ENCODE peak calls at places on chromosomes 12 and 14, in four cellular contexts. One of them, this sample, is unnamed. For H3K9me3, the result is how much of the 10 kb centered on the place peaks cover.

GRCh38 chr12:34292736-34293625 is 270.7 kb downstream of the ALG10 start:
- DNase-seq in stomach: no peak
- DNase-seq in upper lobe of left lung: no peak
- DNase-seq in SK-N-SH: no peak
- DNase-seq in this sample: peak

GRCh38 chr12:64796205-64796845 is 28.1 kb upstream of the TBC1D30 start:
- DNase-seq in stomach: peak
- DNase-seq in upper lobe of left lung: peak
- DNase-seq in SK-N-SH: peak
- DNase-seq in this sample: no peak

GRCh38 chr14:100677152-100677924 is 49.4 kb upstream of the DLK1 start:
- DNase-seq in stomach: no peak
- DNase-seq in upper lobe of left lung: no peak
- DNase-seq in SK-N-SH: peak
- DNase-seq in this sample: peak

GRCh38 chr14:32342151-32342853 is 13.2 kb downstream of the AKAP6 start:
- DNase-seq in stomach: no peak
- DNase-seq in upper lobe of left lung: no peak
- DNase-seq in SK-N-SH: no peak
- DNase-seq in this sample: no peak

GRCh38 chr12:42593781-42594322 is 4.3 kb upstream of the PRICKLE1 start:
- DNase-seq in stomach: no peak
- DNase-seq in upper lobe of left lung: no peak
- DNase-seq in SK-N-SH: no peak
- DNase-seq in this sample: no peak

GRCh38 chr12:85765443-85765842 is 70.8 kb downstream of the RASSF9 start:
- DNase-seq in stomach: no peak
- DNase-seq in upper lobe of left lung: no peak
- DNase-seq in SK-N-SH: no peak
- DNase-seq in this sample: no peak

GRCh38 chr14:61531741-61532505 is 163.4 kb upstream of the HIF1A start:
- DNase-seq in stomach: peak
- DNase-seq in upper lobe of left lung: no peak
- DNase-seq in SK-N-SH: no peak
- DNase-seq in this sample: no peak

GRCh38 chr12:49552014-49552413 is 13.2 kb downstream of the KCNH3 start:
- DNase-seq in stomach: no peak
- DNase-seq in upper lobe of left lung: no peak
- DNase-seq in SK-N-SH: peak
- DNase-seq in this sample: no peak

GRCh38 chr12:17278946-17279345 is 673.0 kb upstream of the LMO3 start:
- DNase-seq in stomach: no peak
- DNase-seq in upper lobe of left lung: no peak
- DNase-seq in SK-N-SH: no peak
- DNase-seq in this sample: no peak

GRCh38 chr14:51398898-51399297 is 158.9 kb downstream of the TMX1 start:
- DNase-seq in stomach: no peak
- DNase-seq in upper lobe of left lung: no peak
- DNase-seq in SK-N-SH: no peak
- DNase-seq in this sample: no peak

GRCh38 chr12:82756303-82756702 is 69.6 kb downstream of the TMTC2 start:
- DNase-seq in stomach: no peak
- DNase-seq in upper lobe of left lung: no peak
- DNase-seq in SK-N-SH: no peak
- DNase-seq in this sample: no peak

GRCh38 chr14:54676822-54677708 is 110.1 kb downstream of the SAMD4A start:
- DNase-seq in stomach: no peak
- DNase-seq in upper lobe of left lung: no peak
- DNase-seq in SK-N-SH: peak
- DNase-seq in this sample: no peak

GRCh38 chr12:124369055-124369900 is 74.4 kb downstream of the RFLNA start:
- DNase-seq in stomach: peak
- DNase-seq in upper lobe of left lung: peak
- DNase-seq in SK-N-SH: peak
- DNase-seq in this sample: peak

GRCh38 chr12:24997970-24998582 is 49.2 kb upstream of the BCAT1 start:
- DNase-seq in stomach: no peak
- DNase-seq in upper lobe of left lung: no peak
- DNase-seq in SK-N-SH: no peak
- DNase-seq in this sample: no peak

GRCh38 chr14:78983126-78983525 is 813.0 kb downstream of the NRXN3 start:
- DNase-seq in stomach: no peak
- DNase-seq in upper lobe of left lung: no peak
- DNase-seq in SK-N-SH: no peak
- DNase-seq in this sample: no peak

GRCh38 chr12:93011100-93011499 is 82.0 kb upstream of the EEA1 start:
- DNase-seq in stomach: no peak
- DNase-seq in upper lobe of left lung: no peak
- DNase-seq in SK-N-SH: no peak
- DNase-seq in this sample: no peak

GRCh38 chr14:104276435-104276834 is 138.0 kb downstream of the KIF26A start:
- DNase-seq in stomach: peak
- DNase-seq in upper lobe of left lung: no peak
- DNase-seq in SK-N-SH: no peak
- DNase-seq in this sample: no peak

GRCh38 chr12:104493504-104493903 is 36.8 kb downstream of the CHST11 start:
- DNase-seq in stomach: no peak
- DNase-seq in upper lobe of left lung: no peak
- DNase-seq in SK-N-SH: no peak
- DNase-seq in this sample: no peak

GRCh38 chr12:104494137-104494815 is 37.5 kb downstream of the CHST11 start:
- DNase-seq in stomach: no peak
- DNase-seq in upper lobe of left lung: no peak
- DNase-seq in SK-N-SH: no peak
- DNase-seq in this sample: no peak

GRCh38 chr12:104496336-104496735 is 39.6 kb downstream of the CHST11 start:
- DNase-seq in stomach: no peak
- DNase-seq in upper lobe of left lung: no peak
- DNase-seq in SK-N-SH: peak
- DNase-seq in this sample: no peak

GRCh38 chr12:104495786-104496185 is 39.0 kb downstream of the CHST11 start:
- DNase-seq in stomach: no peak
- DNase-seq in upper lobe of left lung: no peak
- DNase-seq in SK-N-SH: no peak
- DNase-seq in this sample: no peak

GRCh38 chr12:104494816-104495158 is 38.0 kb downstream of the CHST11 start:
- DNase-seq in stomach: no peak
- DNase-seq in upper lobe of left lung: no peak
- DNase-seq in SK-N-SH: no peak
- DNase-seq in this sample: no peak
- TF ChIP-seq POLR2AphosphoS5 in stomach: no peak
- TF ChIP-seq POLR2AphosphoS5 in upper lobe of left lung: peak
- TF ChIP-seq POLR2AphosphoS5 in SK-N-SH: no peak
- TF ChIP-seq POLR2AphosphoS5 in this sample: no peak

DNA sequence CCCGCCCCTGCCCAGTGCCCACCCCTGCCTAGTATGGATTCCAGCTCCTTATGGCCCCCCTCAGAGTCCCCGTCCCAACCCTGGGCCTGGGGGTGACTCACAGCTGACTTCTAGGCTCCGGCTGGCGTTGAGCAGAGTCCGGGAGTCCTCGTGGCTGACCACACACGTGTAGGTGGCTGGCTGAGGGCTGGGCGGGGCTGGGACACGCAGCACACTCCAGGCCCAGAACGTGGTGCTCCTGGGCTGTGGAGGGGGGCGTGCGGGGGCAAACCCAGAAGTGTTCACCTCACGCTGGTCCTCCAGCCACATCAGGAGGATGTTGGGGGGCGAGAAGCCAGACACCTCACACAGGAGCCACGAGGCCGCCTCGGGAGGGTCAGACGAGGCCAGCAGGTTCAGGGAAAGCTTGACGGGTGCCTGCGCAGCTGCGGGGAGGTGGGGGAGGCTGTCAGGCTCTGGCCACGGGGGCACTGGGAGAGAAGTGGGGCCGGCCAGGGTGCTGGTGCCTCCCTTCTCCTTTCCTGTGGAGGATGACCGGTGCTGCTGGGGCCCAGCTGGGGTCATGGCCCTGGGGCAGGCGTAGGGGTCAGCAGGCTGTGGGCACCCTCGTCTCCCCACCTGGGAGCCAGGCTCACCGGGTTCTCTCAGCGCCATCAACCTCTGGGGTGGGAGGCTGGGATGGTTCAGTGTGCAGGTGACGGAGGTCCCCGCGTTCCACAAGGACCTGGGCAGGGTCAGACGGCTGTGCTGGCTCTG is 314.1 kb downstream of the TMEM121 start:
- DNase-seq in stomach: no peak
- DNase-seq in upper lobe of left lung: peak
- DNase-seq in SK-N-SH: peak
- DNase-seq in this sample: peak
- H3K9me3 ChIP-seq in stomach: under half
- H3K9me3 ChIP-seq in upper lobe of left lung: under half
- H3K9me3 ChIP-seq in SK-N-SH: under half
- H3K9me3 ChIP-seq in this sample: under half

GRCh38 chr14:90348270-90348669 is 16.5 kb upstream of the NRDE2 start:
- DNase-seq in stomach: no peak
- DNase-seq in upper lobe of left lung: no peak
- DNase-seq in SK-N-SH: no peak
- DNase-seq in this sample: no peak

GRCh38 chr14:90354551-90355298 is 23.0 kb upstream of the NRDE2 start:
- DNase-seq in stomach: no peak
- DNase-seq in upper lobe of left lung: no peak
- DNase-seq in SK-N-SH: no peak
- DNase-seq in this sample: no peak

GRCh38 chr14:90344285-90344684 is 12.5 kb upstream of the NRDE2 start:
- DNase-seq in stomach: no peak
- DNase-seq in upper lobe of left lung: no peak
- DNase-seq in SK-N-SH: no peak
- DNase-seq in this sample: no peak

GRCh38 chr14:90344920-90345557 is 13.3 kb upstream of the NRDE2 start:
- DNase-seq in stomach: no peak
- DNase-seq in upper lobe of left lung: no peak
- DNase-seq in SK-N-SH: no peak
- DNase-seq in this sample: no peak

GRCh38 chr14:90349729-90350128 is 18.0 kb upstream of the NRDE2 start:
- DNase-seq in stomach: no peak
- DNase-seq in upper lobe of left lung: no peak
- DNase-seq in SK-N-SH: no peak
- DNase-seq in this sample: no peak
- TF ChIP-seq CTCF in stomach: no peak
- TF ChIP-seq CTCF in upper lobe of left lung: no peak
- TF ChIP-seq CTCF in SK-N-SH: no peak
- TF ChIP-seq CTCF in this sample: no peak

GRCh38 chr12:54000105-54000773 is at the start of gene HOXC9:
- DNase-seq in stomach: no peak
- DNase-seq in upper lobe of left lung: no peak
- DNase-seq in SK-N-SH: peak
- DNase-seq in this sample: no peak
- TF ChIP-seq POLR2AphosphoS5 in stomach: no peak
- TF ChIP-seq POLR2AphosphoS5 in upper lobe of left lung: no peak
- TF ChIP-seq POLR2AphosphoS5 in SK-N-SH: no peak
- TF ChIP-seq POLR2AphosphoS5 in this sample: no peak

GRCh38 chr14:92874961-92875360 is 48.0 kb upstream of the CHGA start:
- DNase-seq in stomach: no peak
- DNase-seq in upper lobe of left lung: no peak
- DNase-seq in SK-N-SH: no peak
- DNase-seq in this sample: no peak
- H3K9me3 ChIP-seq in stomach: under half
- H3K9me3 ChIP-seq in upper lobe of left lung: under half
- H3K9me3 ChIP-seq in SK-N-SH: under half
- H3K9me3 ChIP-seq in this sample: under half

DNA sequence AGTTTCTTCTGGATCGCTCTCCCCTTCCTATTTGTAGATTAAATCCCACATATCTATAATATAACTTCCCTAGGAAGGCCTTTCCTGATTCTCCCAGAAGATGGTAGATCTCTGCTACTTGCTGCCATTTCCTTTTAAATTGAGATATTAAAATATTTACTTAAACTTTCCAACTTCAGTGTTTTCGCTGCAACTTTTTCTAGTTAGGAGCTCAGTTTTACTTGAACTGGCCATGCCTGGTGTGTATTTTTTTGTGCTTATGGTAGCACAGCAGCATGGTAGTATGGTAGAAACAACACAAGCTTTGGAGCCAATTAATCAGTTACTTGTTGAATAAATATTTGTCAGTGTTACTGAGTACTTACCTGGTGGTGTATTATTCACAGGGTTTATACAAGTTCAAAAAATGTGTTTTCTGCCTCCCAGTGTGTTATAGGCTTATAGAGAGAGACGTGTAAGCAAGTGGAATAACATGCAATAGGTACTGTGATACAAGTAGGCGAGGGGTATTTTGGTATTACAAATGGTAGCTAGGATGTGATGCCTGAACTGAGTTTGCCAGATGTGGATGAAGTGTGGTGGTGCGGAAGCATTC is 2.9 kb downstream of the POLR3B start:
- DNase-seq in stomach: no peak
- DNase-seq in upper lobe of left lung: no peak
- DNase-seq in SK-N-SH: no peak
- DNase-seq in this sample: no peak
- TF ChIP-seq CTCF in stomach: no peak
- TF ChIP-seq CTCF in upper lobe of left lung: no peak
- TF ChIP-seq CTCF in SK-N-SH: no peak
- TF ChIP-seq CTCF in this sample: no peak